ENCODE peak calls at places on chromosomes 11 and 22, in nine cellular contexts. Z is kidney tubule cell; S is HEK293T; A is astrocyte of the hippocampus; H is AG04450; P is stimulated activated CD4-positive, alpha-beta T cell treated with anti-CD3 and anti-CD28 coated beads, Interleukin-2, amount 100 ng/mL, for 24 hours; L is stimulated activated CD8-positive, alpha-beta memory T cell treated with anti-CD3 and anti-CD28 coated beads, Interleukin-15, amount 100 ng/mL, for 1 hour; U is nucleus accumbens; B is non-pigmented ciliary epithelial cell. F is an unnamed sample.

GRCh38 chr11:12540075-12540685 is 134.0 kb upstream of the TEAD1 start:
- DNase-seq in U (no peak), P (no peak), S (no peak), L (no peak), H (no peak), Z (peak; percentile 35), A (peak; percentile 27), B (no peak), F (no peak)

GRCh38 chr11:128506999-128507591 is 80.3 kb downstream of the ETS1 start:
- DNase-seq in H (peak; percentile 92), P (peak; percentile 55), B (peak; percentile 89), Z (peak; percentile 93), S (no peak), L (no peak), U (no peak), A (peak; percentile 92), F (peak; percentile 63)

GRCh38 chr11:106031210-106031845 is 9.3 kb upstream of the MSANTD4 start:
- DNase-seq in A (no peak), B (no peak), H (no peak), Z (peak; percentile 74), U (no peak), S (no peak), L (no peak), P (no peak), F (no peak)

GRCh38 chr11:2509481-2510001 is 64.7 kb downstream of the KCNQ1 start:
- DNase-seq in L (no peak), S (no peak), U (no peak), B (no peak), A (no peak), H (no peak), Z (no peak), P (no peak), F (no peak)

GRCh38 chr11:115408036-115408911 is 95.9 kb downstream of the CADM1 start:
- DNase-seq in S (no peak), Z (no peak), H (no peak), L (no peak), A (peak; percentile 54), U (no peak), P (no peak), B (no peak), F (no peak)

GRCh38 chr22:46791201-46791731 is 28.8 kb downstream of the TBC1D22A start:
- DNase-seq in S (no peak), P (peak; percentile 75), H (no peak), L (peak; percentile 63), Z (no peak), U (peak; percentile 35), B (peak; percentile 18), A (peak; percentile 35), F (peak; percentile 54)

GRCh38 chr22:36285017-36285416 is 32.1 kb downstream of the APOL1 start:
- DNase-seq in S (no peak), A (no peak), B (no peak), L (no peak), H (no peak), P (no peak), Z (no peak), U (no peak), F (no peak)

GRCh38 chr11:93478841-93479240 is 64.3 kb downstream of the SMCO4 start:
- DNase-seq in B (no peak), H (no peak), S (no peak), P (no peak), Z (no peak), U (no peak), L (no peak), A (no peak), F (no peak)

GRCh38 chr11:22199243-22199642 is 6.4 kb downstream of the ANO5 start:
- DNase-seq in L (no peak), Z (no peak), U (no peak), A (no peak), S (no peak), P (no peak), B (no peak), H (no peak), F (no peak)

GRCh38 chr22:11598492-11599440 is 3929.2 kb upstream of the OR11H1 start:
- DNase-seq in U (no peak), P (no peak), Z (no peak), B (no peak), H (no peak), S (no peak), L (no peak), A (no peak), F (no peak)

GRCh38 chr11:107357877-107358276 is 99.7 kb downstream of the CWF19L2 start:
- DNase-seq in S (no peak), L (no peak), B (no peak), H (no peak), A (no peak), Z (no peak), U (no peak), P (no peak), F (no peak)

GRCh38 chr11:113773092-113773415 is 438 bp downstream of the ZW10 start:
- DNase-seq in L (no peak), Z (peak; percentile 37), A (peak; percentile 60), B (no peak), P (no peak), H (no peak), U (no peak), S (peak; percentile 54), F (no peak)

GRCh38 chr22:45891996-45892621 is 84.9 kb downstream of the WNT7B start:
- DNase-seq in P (no peak), U (no peak), H (no peak), L (no peak), A (no peak), B (no peak), S (no peak), Z (no peak), F (no peak)

GRCh38 chr22:39251762-39252460 is 7.1 kb upstream of the PDGFB start:
- DNase-seq in S (no peak), L (no peak), A (peak; percentile 52), B (no peak), Z (peak; percentile 73), H (no peak), U (no peak), P (no peak), F (no peak)

GRCh38 chr11:59204736-59205135 is 8.0 kb downstream of the MPEG1 start:
- DNase-seq in L (no peak), Z (peak; percentile 23), A (no peak), S (no peak), U (no peak), P (no peak), B (no peak), H (no peak), F (no peak)

GRCh38 chr22:24117942-24118341 is 63.3 kb upstream of the SUSD2 start:
- DNase-seq in U (no peak), P (no peak), L (no peak), H (no peak), Z (no peak), S (peak; percentile 41), A (no peak), B (no peak), F (no peak)

GRCh38 chr11:74532496-74533246 is 39.1 kb upstream of the LIPT2 start:
- DNase-seq in Z (peak; percentile 79), A (no peak), S (no peak), P (no peak), H (no peak), L (no peak), B (no peak), U (no peak), F (no peak)

GRCh38 chr11:67389477-67389876 is 2.3 kb upstream of the RAD9A start:
- DNase-seq in Z (peak; percentile 56), L (no peak), P (peak; percentile 70), S (peak; percentile 65), A (peak; percentile 50), H (no peak), B (no peak), U (no peak), F (no peak)

GRCh38 chr22:23521442-23522113 is 58.5 kb downstream of the IGLL1 start:
- DNase-seq in L (peak; percentile 27), H (peak; percentile 42), S (peak; percentile 99), A (peak; percentile 99), Z (peak; percentile 91), U (peak; percentile 84), P (peak; percentile 81), B (no peak), F (peak; percentile 95)

GRCh38 chr11:73172992-73173656 is 31.0 kb upstream of the FCHSD2 start:
- DNase-seq in P (no peak), S (no peak), L (no peak), U (no peak), H (no peak), Z (no peak), B (no peak), A (no peak), F (no peak)

GRCh38 chr11:10488581-10489443 is 33.7 kb downstream of the AMPD3 start:
- DNase-seq in L (no peak), U (no peak), A (no peak), S (no peak), H (no peak), P (no peak), B (no peak), Z (peak; percentile 41), F (no peak)

GRCh38 chr11:125874556-125875124 is 12.8 kb upstream of the HYLS1 start:
- DNase-seq in S (peak; percentile 65), Z (peak; percentile 63), P (peak; percentile 46), L (peak; percentile 17), A (peak; percentile 84), U (peak; percentile 34), B (no peak), H (peak; percentile 41), F (peak; percentile 79)

GRCh38 chr11:64150481-64151239 is 15.3 kb downstream of the MACROD1 start:
- DNase-seq in A (no peak), S (no peak), P (no peak), H (no peak), Z (no peak), U (no peak), L (no peak), B (no peak), F (no peak)

GRCh38 chr11:61555051-61555969 is 25.6 kb downstream of the SYT7 start:
- DNase-seq in L (no peak), U (no peak), S (peak; percentile 46), B (no peak), A (no peak), P (no peak), Z (peak; percentile 22), H (no peak), F (no peak)

GRCh38 chr11:3004481-3004880 is 12.4 kb upstream of the NAP1L4 start:
- DNase-seq in S (no peak), P (no peak), U (no peak), L (no peak), A (no peak), B (no peak), H (no peak), Z (no peak), F (no peak)

GRCh38 chr11:115459563-115459962 is 44.7 kb downstream of the CADM1 start:
- DNase-seq in B (peak; percentile 38), H (peak; percentile 26), A (peak; percentile 75), U (no peak), P (no peak), Z (peak; percentile 29), S (no peak), L (no peak), F (no peak)

GRCh38 chr11:65316979-65317786 is 2.5 kb downstream of the CDC42EP2 start:
- DNase-seq in H (no peak), U (no peak), S (no peak), P (no peak), A (peak; percentile 57), L (no peak), Z (peak; percentile 97), B (no peak), F (no peak)

GRCh38 chr22:44595841-44596341 is 97.9 kb upstream of the RTL6 start:
- DNase-seq in A (peak; percentile 22), S (peak; percentile 49), U (no peak), Z (peak; percentile 84), P (no peak), B (no peak), H (no peak), L (no peak), F (no peak)

GRCh38 chr22:17258015-17258827 is 39.0 kb upstream of the ADA2 start:
- DNase-seq in S (no peak), A (peak; percentile 78), L (no peak), H (no peak), B (no peak), P (peak; percentile 67), Z (peak; percentile 79), U (no peak), F (no peak)

GRCh38 chr11:41579546-41579945 is 120.1 kb upstream of the LRRC4C start:
- DNase-seq in L (no peak), U (no peak), A (no peak), P (no peak), S (no peak), Z (no peak), B (no peak), H (no peak), F (no peak)

GRCh38 chr11:46896719-46897406 is 21.5 kb downstream of the LRP4 start:
- DNase-seq in B (no peak), S (peak; percentile 39), H (no peak), U (no peak), L (no peak), A (no peak), P (no peak), Z (peak; percentile 57), F (no peak)